ENCODE peak calls at places on chromosomes 6 and 20, in ten cellular contexts. J is GM23338; C is RPMI8226; N is uterus; Y is effector CD4-positive, alpha-beta T cell; W is type B pancreatic cell; O is transverse colon; I is NCI-H460; F is amygdala; B is HT-29. M is an unnamed sample.

GRCh38 chr6:79257381-79258205 is 23.1 kb upstream of the HMGN3 start:
- DNase-seq in J (no peak), Y (no peak), I (no peak), C (no peak), B (no peak), W (no peak), O (no peak), F (no peak), N (no peak), M (no peak)

GRCh38 chr6:151765444-151765886 is 42.0 kb upstream of the ESR1 start:
- DNase-seq in Y (peak; percentile 8), N (peak; percentile 36), F (no peak), I (peak; percentile 69), J (peak; percentile 82), O (peak; percentile 23), W (no peak), B (peak; percentile 74), C (peak; percentile 69), M (peak; percentile 71)

GRCh38 chr6:89978749-89979145 is 84.5 kb downstream of the GJA10 start:
- DNase-seq in J (peak; percentile 27), Y (no peak), W (no peak), N (no peak), F (no peak), I (no peak), O (no peak), C (no peak), B (no peak), M (no peak)

GRCh38 chr6:82246802-82247633 is 526 bp downstream of the IBTK start:
- DNase-seq in O (peak; percentile 64), I (peak; percentile 50), W (peak; percentile 77), C (peak; percentile 45), F (no peak), J (peak; percentile 87), Y (no peak), N (no peak), B (peak; percentile 69), M (peak; percentile 69)

GRCh38 chr20:34316191-34316814 is 13.1 kb upstream of the AHCY start:
- DNase-seq in W (no peak), F (no peak), C (no peak), B (peak; percentile 62), N (no peak), Y (no peak), J (no peak), I (no peak), O (no peak), M (no peak)

GRCh38 chr6:159116343-159116742 is 52.9 kb upstream of the FNDC1 start:
- DNase-seq in W (no peak), C (peak; percentile 90), F (no peak), Y (no peak), O (peak; percentile 36), I (no peak), N (no peak), J (no peak), B (no peak), M (peak; percentile 42)

GRCh38 chr6:30885481-30885998 is 1.2 kb downstream of the DDR1 start:
- DNase-seq in F (no peak), Y (no peak), W (no peak), C (peak; percentile 73), O (peak; percentile 75), J (peak; percentile 24), N (no peak), I (no peak), B (peak; percentile 87), M (peak; percentile 68)

GRCh38 chr6:11224252-11224965 is 8.1 kb downstream of the NEDD9 start:
- DNase-seq in I (no peak), B (peak; percentile 21), Y (peak; percentile 12), C (no peak), J (no peak), N (no peak), W (no peak), O (no peak), F (no peak), M (no peak)

GRCh38 chr6:89483111-89483720 is 50.3 kb downstream of the ANKRD6 start:
- DNase-seq in N (no peak), O (no peak), Y (no peak), J (peak; percentile 88), F (no peak), C (no peak), I (peak; percentile 18), B (no peak), W (no peak), M (no peak)

GRCh38 chr20:63153254-63154221 is 62.4 kb downstream of the YTHDF1 start:
- DNase-seq in Y (no peak), O (no peak), B (no peak), I (no peak), N (no peak), J (no peak), F (no peak), C (no peak), W (no peak), M (no peak)

GRCh38 chr6:90025418-90026089 is 131.3 kb downstream of the GJA10 start:
- DNase-seq in O (no peak), Y (no peak), F (no peak), N (peak; percentile 37), B (no peak), J (no peak), C (no peak), I (no peak), W (no peak), M (no peak)

GRCh38 chr6:27972750-27973149 is 15.7 kb downstream of the OR2B6 start:
- DNase-seq in W (no peak), C (no peak), N (no peak), F (no peak), B (no peak), Y (no peak), J (no peak), O (no peak), I (no peak), M (no peak)

GRCh38 chr20:58889334-58890072 is 37.0 kb downstream of the GNAS start:
- DNase-seq in J (no peak), N (no peak), I (no peak), C (peak; percentile 23), Y (no peak), O (no peak), B (no peak), F (no peak), W (no peak), M (no peak)

GRCh38 chr6:168007592-168008338 is 10.3 kb downstream of the KIF25 start:
- DNase-seq in O (no peak), C (no peak), J (no peak), N (no peak), Y (no peak), B (peak; percentile 90), W (no peak), F (no peak), I (no peak), M (no peak)

GRCh38 chr6:91708534-91708933 is 1121.7 kb upstream of the MAP3K7 start:
- DNase-seq in I (no peak), O (no peak), J (no peak), B (no peak), F (no peak), W (no peak), Y (no peak), C (no peak), N (no peak), M (no peak)

GRCh38 chr20:57514273-57514751 is 10.6 kb downstream of the CTCFL start:
- DNase-seq in F (peak; percentile 7), B (peak; percentile 90), W (no peak), J (peak; percentile 92), N (peak; percentile 71), I (peak; percentile 64), Y (no peak), C (peak; percentile 57), O (peak; percentile 79), M (peak; percentile 71)

GRCh38 chr6:158737710-158738615 is 81.2 kb downstream of the EZR start:
- DNase-seq in B (peak; percentile 63), W (no peak), F (no peak), C (peak; percentile 16), Y (no peak), N (no peak), I (no peak), O (peak; percentile 55), J (no peak), M (no peak)

GRCh38 chr6:85354761-85355618 is 94.9 kb upstream of the NT5E start:
- DNase-seq in B (peak; percentile 88), O (peak; percentile 80), F (peak; percentile 7), C (peak; percentile 60), I (peak; percentile 52), Y (peak; percentile 21), N (peak; percentile 80), W (peak; percentile 72), J (peak; percentile 81), M (peak; percentile 31)

GRCh38 chr6:106439459-106439858 is 78.9 kb downstream of the CRYBG1 start:
- DNase-seq in W (no peak), C (no peak), F (no peak), N (no peak), O (no peak), Y (no peak), B (peak; percentile 18), J (no peak), I (no peak), M (no peak)

GRCh38 chr6:39203804-39204495 is 25.3 kb downstream of the KCNK5 start:
- DNase-seq in J (peak; percentile 46), B (peak; percentile 90), Y (no peak), W (no peak), O (peak; percentile 95), I (no peak), N (no peak), C (no peak), F (no peak), M (no peak)

GRCh38 chr6:89509719-89510339 is 76.9 kb downstream of the ANKRD6 start:
- DNase-seq in F (no peak), I (no peak), Y (no peak), N (no peak), W (no peak), B (peak; percentile 26), C (peak; percentile 32), J (no peak), O (no peak), M (no peak)

GRCh38 chr6:115814907-115815306 is 245.8 kb downstream of the FRK start:
- DNase-seq in B (no peak), O (no peak), C (no peak), F (no peak), W (no peak), Y (no peak), I (no peak), N (no peak), J (no peak), M (no peak)

GRCh38 chr6:71582820-71583219 is 294.2 kb downstream of the OGFRL1 start:
- DNase-seq in C (no peak), F (no peak), B (no peak), N (no peak), O (no peak), I (no peak), Y (no peak), J (no peak), W (no peak), M (no peak)